ENCODE peak calls at places on chromosomes 4 and X, in five cellular contexts. O is HepG2, Q is GM12878, H is upper lobe of left lung, W is K562. K is an unnamed sample.
A peak's percentile ranks its signal among the peaks of the same experiment; 100 is the strongest.

GRCh38 chr4:143339497-143339896 is 2.8 kb downstream of the GAB1 start:
- ATAC-seq in H (no peak), Q (no peak), W (no peak), O (no peak), K (no peak)

GRCh38 chr4:126548890-126549289 is 1083.9 kb upstream of the INTU start:
- ATAC-seq in H (no peak), W (no peak), O (no peak), Q (no peak), K (no peak)

GRCh38 chrX:68755726-68756125 is 73.1 kb upstream of the EFNB1 start:
- ATAC-seq in Q (no peak), H (no peak), W (no peak), O (no peak), K (no peak)

GRCh38 chr4:73127839-73128448 is 58.4 kb upstream of the COX18 start:
- ATAC-seq in W (peak; percentile 89), Q (peak; percentile 79), O (peak; percentile 96), H (no peak), K (no peak)

GRCh38 chrX:21948897-21949578 is 8.5 kb downstream of the SMS start:
- ATAC-seq in H (no peak), O (no peak), Q (no peak), W (peak; percentile 10), K (no peak)

GRCh38 chr4:139692300-139693012 is 26.8 kb downstream of the MGST2 start:
- ATAC-seq in W (peak; percentile 86), Q (peak; percentile 71), H (peak; percentile 34), O (peak; percentile 85), K (no peak)

GRCh38 chr4:138758876-138759275 is 256.7 kb upstream of the NOCT start:
- ATAC-seq in W (no peak), O (no peak), H (no peak), Q (no peak), K (no peak)

GRCh38 chr4:2484993-2485392 is 16.1 kb downstream of the RNF4 start:
- ATAC-seq in W (peak; percentile 51), O (no peak), H (peak; percentile 94), Q (peak; percentile 78), K (peak; percentile 77)

GRCh38 chr4:166121897-166122296 is 248.9 kb downstream of the TLL1 start:
- ATAC-seq in O (no peak), H (no peak), Q (no peak), W (no peak), K (no peak)

GRCh38 chr4:15786743-15787142 is 8.6 kb downstream of the CD38 start:
- ATAC-seq in Q (no peak), H (no peak), O (no peak), W (no peak), K (no peak)

GRCh38 chr4:151744614-151745013 is 16.2 kb downstream of the GATB start:
- ATAC-seq in H (no peak), Q (peak; percentile 66), W (peak; percentile 96), O (no peak), K (no peak)

GRCh38 chrX:46279214-46279924 is 265.9 kb downstream of the ZNF674 start:
- ATAC-seq in O (no peak), Q (no peak), H (no peak), W (no peak), K (no peak)

GRCh38 chr4:81688085-81688484 is 216.4 kb upstream of the RASGEF1B start:
- ATAC-seq in Q (no peak), W (no peak), H (peak; percentile 50), O (peak; percentile 64), K (no peak)

GRCh38 chr4:1868293-1868692 is 2.9 kb upstream of the NSD2 start:
- ATAC-seq in W (no peak), H (no peak), O (no peak), Q (no peak), K (no peak)

GRCh38 chr4:77025643-77026321 is 50.0 kb downstream of the CCNI start:
- ATAC-seq in Q (peak; percentile 88), H (no peak), O (no peak), W (no peak), K (no peak)

GRCh38 chr4:142264961-142265360 is 581.1 kb downstream of the INPP4B start:
- ATAC-seq in O (no peak), W (no peak), Q (peak; percentile 79), H (no peak), K (no peak)

GRCh38 chr4:54992266-54992665 is 133.1 kb downstream of the KDR start:
- ATAC-seq in W (no peak), O (no peak), H (no peak), Q (no peak), K (no peak)

GRCh38 chrX:70013483-70014222 is 36.1 kb downstream of the AWAT2 start:
- ATAC-seq in H (no peak), W (no peak), Q (no peak), O (peak; percentile 38), K (peak; percentile 67)

GRCh38 chr4:2059726-2060577 is 825 bp downstream of the NAT8L start:
- ATAC-seq in Q (no peak), W (peak; percentile 41), O (no peak), H (no peak), K (no peak)

GRCh38 chr4:96312049-96312685 is 472.3 kb downstream of the PDHA2 start:
- ATAC-seq in Q (no peak), H (no peak), W (no peak), O (no peak), K (no peak)

GRCh38 chr4:26272654-26273307 is 48.0 kb upstream of the RBPJ start:
- ATAC-seq in Q (no peak), H (peak; percentile 59), W (no peak), O (no peak), K (no peak)

DNA sequence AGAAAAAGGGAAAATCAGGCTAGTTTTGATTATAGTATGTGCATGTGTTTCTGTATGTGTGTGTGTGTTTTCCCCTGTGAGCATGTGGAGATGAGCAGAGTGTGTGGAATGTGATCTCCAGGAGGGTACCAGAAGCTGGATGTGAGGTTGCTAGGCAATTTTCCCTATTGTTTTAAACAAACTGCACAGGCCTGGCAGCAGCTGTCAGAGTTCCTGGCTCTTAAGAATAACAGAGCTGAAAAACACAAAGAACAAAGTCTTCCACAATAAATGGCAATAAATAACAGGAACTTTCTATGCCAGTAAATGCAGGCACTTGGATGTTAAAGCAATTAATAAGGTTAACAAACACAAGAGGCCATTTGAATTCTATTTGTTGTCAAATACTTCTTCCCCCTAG is 344.6 kb upstream of the CTSO start:
- ATAC-seq in W (no peak), H (peak; percentile 59), Q (no peak), O (no peak), K (peak; percentile 48)
- TF ChIP-seq POLR2AphosphoS5 in W (no peak), H (no peak), Q (no peak), O (no peak), K (no peak)

DNA sequence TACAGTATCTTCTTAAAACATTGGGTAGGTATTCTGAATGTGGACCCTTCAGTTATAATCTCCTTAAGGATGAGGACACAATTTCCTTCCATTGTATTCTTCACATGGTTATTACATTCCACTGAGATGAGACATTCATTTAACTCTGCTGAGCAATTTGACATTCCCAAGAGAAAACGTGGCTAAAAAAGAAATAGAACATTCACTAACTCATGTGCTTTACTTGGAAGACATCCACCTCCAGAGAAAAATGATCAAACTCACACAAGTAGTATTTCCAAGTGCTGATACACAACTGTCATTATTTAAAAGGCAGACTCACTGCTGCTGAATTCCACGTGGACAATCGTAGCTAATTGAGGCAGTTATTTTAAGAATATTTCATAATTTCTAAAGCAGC is 227.9 kb upstream of the ANKRD50 start:
- ATAC-seq in O (no peak), Q (no peak), H (peak; percentile 75), W (no peak), K (peak; percentile 74)
- TF ChIP-seq EP300 in O (no peak), Q (no peak), H (no peak), W (no peak), K (no peak)

DNA sequence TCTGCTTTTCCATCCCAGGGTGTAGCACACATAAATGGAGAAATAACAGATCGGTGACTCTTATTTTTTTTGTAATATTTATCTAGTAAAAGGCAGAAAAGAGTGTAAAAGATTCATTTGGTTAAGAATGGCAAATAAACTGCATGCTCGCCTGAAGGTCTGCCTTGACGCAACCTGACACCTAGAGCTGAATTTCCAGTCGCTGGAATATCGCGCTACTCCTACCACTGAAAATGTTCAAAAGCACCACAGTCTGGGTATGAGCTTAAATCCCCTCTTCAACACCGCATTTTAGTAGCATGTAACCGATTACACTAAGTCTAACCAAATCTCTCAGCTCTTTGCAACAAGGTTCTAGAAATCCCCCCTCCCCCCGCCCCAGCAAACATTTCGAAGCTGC is 1.6 kb downstream of the FGF13 start:
- ATAC-seq in W (no peak), Q (no peak), O (no peak), H (no peak), K (no peak)
- H3K27ac ChIP-seq in W (no peak overlapping the region), Q (no peak overlapping the region), O (no peak overlapping the region), H (no peak overlapping the region), K (no peak overlapping the region)

DNA sequence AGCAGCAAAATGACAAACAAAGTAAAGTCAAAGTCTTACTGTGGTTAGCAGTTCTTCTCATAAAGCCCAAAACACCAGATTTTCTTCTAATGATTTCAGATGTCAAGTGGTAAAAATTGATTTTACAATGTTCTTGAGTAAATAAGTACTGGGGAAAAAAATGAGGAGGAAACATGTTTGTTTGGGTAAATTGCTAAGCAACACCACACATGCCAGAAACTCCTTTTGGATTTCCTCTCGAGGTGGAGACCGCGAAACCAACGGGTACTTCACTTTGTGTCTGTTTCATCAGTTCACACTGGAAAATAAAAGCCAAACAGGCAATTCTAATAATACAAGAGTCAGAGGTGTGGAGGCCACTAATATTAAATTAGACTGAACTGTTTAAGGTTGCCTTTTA is 4.6 kb upstream of the PKD2 start:
- ATAC-seq in H (no peak), O (no peak), W (no peak), Q (no peak), K (no peak)
- TF ChIP-seq POLR2AphosphoS5 in H (no peak), O (no peak), W (no peak), Q (no peak), K (no peak)

GRCh38 chr4:20252656-20253271 is 1.1 kb downstream of the SLIT2 start:
- ATAC-seq in H (peak; percentile 56), Q (no peak), W (no peak), O (no peak), K (peak; percentile 9)

GRCh38 chr4:20253272-20253798 is 1.6 kb downstream of the SLIT2 start:
- ATAC-seq in O (no peak), Q (no peak), W (no peak), H (peak; percentile 0), K (no peak)

GRCh38 chr4:20253799-20254409 is 2.2 kb downstream of the SLIT2 start:
- ATAC-seq in Q (no peak), W (no peak), O (no peak), H (peak; percentile 53), K (peak; percentile 13)

GRCh38 chr4:20251061-20251795 is 477 bp upstream of the SLIT2 start:
- ATAC-seq in W (peak; percentile 36), H (no peak), Q (no peak), O (peak; percentile 62), K (peak; percentile 29)

GRCh38 chr4:20251796-20252655 is at the start of gene SLIT2:
- ATAC-seq in O (peak; percentile 97), Q (peak; percentile 88), H (peak; percentile 86), W (peak; percentile 94), K (peak; percentile 91)
- TF ChIP-seq EP300 in O (no peak), Q (no peak), H (no peak), W (no peak), K (no peak)